ENCODE peak calls at places on chromosomes 16 and 17, in eight cellular contexts. R is left ventricle myocardium superior, B is hepatocyte, U is lung microvascular endothelial cell, I is aorta, E is ovary, V is heart right ventricle, C is Caki2. M is an unnamed sample.
A peak's percentile ranks its signal among the peaks of the same experiment; 100 is the strongest.

GRCh38 chr17:67617304-67617899 is 100.3 kb upstream of the NOL11 start:
- DNase-seq in R (no peak), B (no peak), U (no peak), I (no peak), E (no peak), V (no peak), C (no peak), M (peak; percentile 22)

GRCh38 chr17:9410285-9410684 is 165.3 kb downstream of the STX8 start:
- DNase-seq in R (no peak), B (no peak), U (no peak), I (no peak), E (no peak), V (no peak), C (no peak), M (no peak)

GRCh38 chr17:64097196-64097936 is 32.6 kb downstream of the ERN1 start:
- DNase-seq in R (no peak), B (no peak), U (peak; percentile 84), I (no peak), E (peak; percentile 13), V (no peak), C (no peak), M (peak; percentile 66)

GRCh38 chr17:1379930-1380313 is 20.1 kb downstream of the YWHAE start:
- DNase-seq in R (no peak), B (no peak), U (peak; percentile 33), I (peak; percentile 39), E (no peak), V (no peak), C (no peak), M (no peak)

GRCh38 chr16:13809765-13810164 is 110.2 kb upstream of the ERCC4 start:
- DNase-seq in R (no peak), B (no peak), U (no peak), I (no peak), E (no peak), V (no peak), C (no peak), M (no peak)

GRCh38 chr17:27477050-27477647 is 20.9 kb downstream of the KSR1 start:
- DNase-seq in R (no peak), B (no peak), U (no peak), I (no peak), E (no peak), V (no peak), C (no peak), M (peak; percentile 58)

GRCh38 chr16:2896480-2897010 is 13.5 kb downstream of the FLYWCH2 start:
- DNase-seq in R (no peak), B (no peak), U (no peak), I (no peak), E (no peak), V (no peak), C (no peak), M (no peak)

GRCh38 chr17:59838196-59838911 is 54.4 kb downstream of the TUBD1 start:
- DNase-seq in R (no peak), B (peak; percentile 20), U (peak; percentile 40), I (no peak), E (no peak), V (no peak), C (no peak), M (no peak)

GRCh38 chr17:47995241-47995935 is 24.5 kb downstream of the CDK5RAP3 start:
- DNase-seq in R (no peak), B (no peak), U (no peak), I (no peak), E (no peak), V (no peak), C (no peak), M (peak; percentile 98)

GRCh38 chr17:4512156-4513112 is 13.8 kb downstream of the SPNS2 start:
- DNase-seq in R (no peak), B (no peak), U (no peak), I (no peak), E (no peak), V (no peak), C (no peak), M (no peak)

GRCh38 chr17:82031885-82032627 is 578 bp downstream of the RAC3 start:
- DNase-seq in R (no peak), B (peak; percentile 73), U (no peak), I (no peak), E (no peak), V (no peak), C (no peak), M (peak; percentile 75)

GRCh38 chr17:56173026-56173425 is 19.8 kb downstream of the ANKFN1 start:
- DNase-seq in R (peak; percentile 28), B (no peak), U (no peak), I (no peak), E (no peak), V (no peak), C (no peak), M (no peak)

GRCh38 chr16:50841081-50841886 is 99.4 kb downstream of the CYLD start:
- DNase-seq in R (no peak), B (no peak), U (no peak), I (no peak), E (no peak), V (no peak), C (no peak), M (no peak)

GRCh38 chr16:83952940-83953795 is at the start of gene OSGIN1:
- DNase-seq in R (peak; percentile 97), B (peak; percentile 96), U (peak; percentile 95), I (peak; percentile 98), E (peak; percentile 94), V (peak; percentile 90), C (peak; percentile 96), M (peak; percentile 95)

GRCh38 chr17:21275579-21276339 is 8.8 kb upstream of the MAP2K3 start:
- DNase-seq in R (peak; percentile 98), B (peak; percentile 94), U (peak; percentile 81), I (peak; percentile 99), E (peak; percentile 87), V (peak; percentile 97), C (peak; percentile 74), M (peak; percentile 95)

GRCh38 chr17:64202683-64203430 is 60.2 kb downstream of the TEX2 start:
- DNase-seq in R (no peak), B (no peak), U (peak; percentile 39), I (no peak), E (no peak), V (no peak), C (no peak), M (no peak)

GRCh38 chr16:51707666-51708065 is 556.6 kb upstream of the SALL1 start:
- DNase-seq in R (no peak), B (no peak), U (no peak), I (no peak), E (no peak), V (no peak), C (no peak), M (no peak)

GRCh38 chr17:51888823-51889222 is 269.7 kb downstream of the CA10 start:
- DNase-seq in R (no peak), B (no peak), U (no peak), I (no peak), E (no peak), V (no peak), C (no peak), M (no peak)

GRCh38 chr17:40612510-40613244 is 34.9 kb downstream of the SMARCE1 start:
- DNase-seq in R (no peak), B (no peak), U (no peak), I (no peak), E (no peak), V (no peak), C (no peak), M (no peak)

GRCh38 chr16:1158456-1159324 is 5.8 kb downstream of the CACNA1H start:
- DNase-seq in R (peak; percentile 83), B (no peak), U (peak; percentile 31), I (peak; percentile 89), E (peak; percentile 95), V (peak; percentile 84), C (no peak), M (no peak)

GRCh38 chr17:64064331-64064730 is 43.9 kb upstream of the ICAM2 start:
- DNase-seq in R (no peak), B (peak; percentile 38), U (no peak), I (no peak), E (no peak), V (no peak), C (no peak), M (peak; percentile 35)

GRCh38 chr17:8160224-8160577 is 2.5 kb downstream of the VAMP2 start:
- DNase-seq in R (no peak), B (no peak), U (no peak), I (no peak), E (no peak), V (no peak), C (no peak), M (no peak)

GRCh38 chr16:24853830-24854229 is 8.1 kb downstream of the SLC5A11 start:
- DNase-seq in R (peak; percentile 52), B (peak; percentile 49), U (peak; percentile 57), I (no peak), E (peak; percentile 46), V (peak; percentile 26), C (no peak), M (peak; percentile 28)

GRCh38 chr16:67773569-67774456 is 32.5 kb downstream of the RANBP10 start:
- DNase-seq in R (no peak), B (no peak), U (peak; percentile 45), I (no peak), E (peak; percentile 63), V (no peak), C (no peak), M (no peak)

GRCh38 chr16:15396948-15397594 is 1.5 kb downstream of the MPV17L start:
- DNase-seq in R (no peak), B (no peak), U (no peak), I (no peak), E (no peak), V (no peak), C (no peak), M (no peak)

GRCh38 chr16:24344791-24345190 is 88.7 kb downstream of the CACNG3 start:
- DNase-seq in R (no peak), B (no peak), U (no peak), I (no peak), E (no peak), V (no peak), C (no peak), M (peak; percentile 61)

GRCh38 chr17:8155341-8156173 is 3.4 kb upstream of the PER1 start:
- DNase-seq in R (peak; percentile 54), B (peak; percentile 26), U (peak; percentile 32), I (peak; percentile 83), E (peak; percentile 24), V (no peak), C (no peak), M (no peak)

GRCh38 chr17:77610518-77610893 is 348.0 kb upstream of the TNRC6C start:
- DNase-seq in R (no peak), B (no peak), U (no peak), I (peak; percentile 67), E (no peak), V (no peak), C (no peak), M (no peak)

GRCh38 chr16:14370736-14371234 is 259.3 kb downstream of the PARN start:
- DNase-seq in R (no peak), B (no peak), U (no peak), I (no peak), E (no peak), V (no peak), C (no peak), M (no peak)

GRCh38 chr16:77344306-77344705 is 90.5 kb downstream of the ADAMTS18 start:
- DNase-seq in R (no peak), B (no peak), U (no peak), I (no peak), E (no peak), V (no peak), C (peak; percentile 48), M (no peak)

GRCh38 chr17:28384281-28385036 is 13.0 kb downstream of the SARM1 start:
- DNase-seq in R (peak; percentile 65), B (peak; percentile 72), U (peak; percentile 30), I (peak; percentile 81), E (no peak), V (peak; percentile 42), C (peak; percentile 80), M (no peak)

GRCh38 chr17:5745091-5745820 is 160.9 kb upstream of the NLRP1 start:
- DNase-seq in R (no peak), B (no peak), U (no peak), I (no peak), E (no peak), V (no peak), C (no peak), M (peak; percentile 22)

GRCh38 chr16:86951831-86952598 is 365.2 kb downstream of the C16orf95 start:
- DNase-seq in R (peak; percentile 46), B (peak; percentile 35), U (peak; percentile 93), I (peak; percentile 74), E (no peak), V (no peak), C (peak; percentile 88), M (no peak)

GRCh38 chr16:81515721-81516120 is 71.1 kb downstream of the CMIP start:
- DNase-seq in R (no peak), B (no peak), U (no peak), I (no peak), E (no peak), V (no peak), C (no peak), M (no peak)

M was measured in NCI-H82.